ENCODE peak calls at places on chromosomes 16 and 17, in nine cellular contexts. W is endothelial cell of umbilical vein, P is A549, T is K562, E is SK-N-SH, C is HepG2, I is GM12878, Q is HCT116, N is H1. S is an unnamed sample.

GRCh38 chr16:1533443-1533951 is at the start of gene TMEM204:
- DNase-seq in W (peak), C (no peak), I (no peak), T (no peak), N (no peak), P (no peak), E (peak), Q (no peak), S (no peak)

GRCh38 chr16:17149904-17150483 is 320.8 kb downstream of the XYLT1 start:
- DNase-seq in Q (no peak), W (no peak), I (no peak), E (no peak), P (no peak), N (no peak), T (no peak), C (peak), S (peak)

GRCh38 chr17:77526728-77527355 is 386.1 kb downstream of the SEC14L1 start:
- DNase-seq in Q (no peak), P (no peak), E (no peak), C (no peak), N (no peak), W (no peak), T (no peak), I (no peak), S (no peak)

GRCh38 chr16:27639588-27640276 is 89.8 kb downstream of the KATNIP start:
- DNase-seq in E (peak), W (peak), T (peak), Q (peak), I (peak), C (peak), N (no peak), P (peak), S (peak)

GRCh38 chr17:5950871-5951270 is 119.3 kb upstream of the WSCD1 start:
- DNase-seq in W (no peak), T (no peak), C (no peak), I (no peak), Q (no peak), N (no peak), P (no peak), E (no peak), S (no peak)

GRCh38 chr16:2035431-2036199 is 8.9 kb downstream of the NHERF2 start:
- DNase-seq in C (peak), P (peak), I (no peak), Q (no peak), T (no peak), E (peak), W (peak), N (no peak), S (no peak)

GRCh38 chr17:41230094-41230493 is 2.2 kb upstream of the KRTAP9-3 start:
- DNase-seq in Q (no peak), C (no peak), I (no peak), P (no peak), N (no peak), T (no peak), W (no peak), E (no peak), S (no peak)

GRCh38 chr17:64964796-64965195 is 45.5 kb upstream of the LRRC37A3 start:
- DNase-seq in E (no peak), I (no peak), N (no peak), P (no peak), W (no peak), T (no peak), Q (no peak), C (no peak), S (no peak)

GRCh38 chr16:57800213-57801097 is 1.8 kb downstream of the KIFC3 start:
- DNase-seq in P (no peak), I (no peak), E (peak), T (peak), N (no peak), Q (no peak), W (peak), C (no peak), S (peak)

GRCh38 chr16:20850981-20851380 is 44.7 kb downstream of the REXO5 start:
- DNase-seq in I (no peak), P (no peak), W (peak), E (no peak), N (no peak), C (no peak), Q (no peak), T (no peak), S (no peak)

GRCh38 chr16:84545114-84545737 is 40.8 kb upstream of the MEAK7 start:
- DNase-seq in T (no peak), N (no peak), P (no peak), I (no peak), E (no peak), C (no peak), Q (no peak), W (no peak), S (no peak)

DNA sequence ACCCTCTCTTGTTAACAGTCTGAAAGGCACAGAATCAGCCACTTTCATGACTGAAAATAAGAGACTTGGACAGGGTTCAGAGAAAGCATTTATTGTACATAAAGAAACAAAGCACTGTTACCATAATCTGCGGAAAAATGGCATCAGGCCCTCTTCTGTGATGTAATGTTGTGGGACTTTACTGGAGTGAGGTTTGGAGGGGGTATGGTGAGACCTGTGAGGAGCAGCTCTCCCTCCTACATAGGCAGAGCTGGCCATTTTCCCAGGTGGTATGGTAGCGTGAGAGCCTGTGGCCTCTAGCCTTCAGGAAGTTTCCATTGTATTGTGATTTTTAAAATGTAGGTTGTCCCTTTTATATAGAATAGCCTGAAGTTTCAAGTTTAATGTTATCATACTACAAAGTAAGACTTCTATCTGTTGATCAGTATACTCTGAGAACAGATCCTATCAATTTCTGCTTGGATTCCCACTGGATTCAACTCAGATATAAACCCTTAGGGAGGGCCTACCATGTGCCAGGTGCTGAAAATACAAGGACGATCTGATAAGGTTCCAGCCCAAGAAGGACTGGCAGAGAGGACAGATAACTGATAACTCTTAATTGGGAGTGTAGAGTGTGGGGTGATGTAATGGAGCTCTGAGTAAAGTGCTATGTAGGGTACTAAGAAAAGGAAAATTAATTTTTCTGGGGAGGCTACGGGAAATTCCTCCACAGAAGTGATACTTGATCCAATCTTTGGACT is 4.1 kb upstream of the YPEL2 start:
- DNase-seq in I (no peak), W (peak), P (no peak), E (peak), Q (no peak), C (no peak), T (no peak), N (no peak), S (no peak)
- TF ChIP-seq MAX in I (no peak), W (no peak), P (no peak), E (no peak), Q (no peak), C (no peak), T (no peak), N (no peak), S (no peak)

GRCh38 chr16:68526143-68526781 is 12.8 kb upstream of the ZFP90 start:
- DNase-seq in Q (no peak), E (no peak), W (no peak), T (no peak), N (no peak), P (peak), I (no peak), C (peak), S (peak)
- TF ChIP-seq CTCF in Q (no peak), E (no peak), W (no peak), T (no peak), N (no peak), P (no peak), I (no peak), C (peak), S (no peak)

GRCh38 chr17:59151591-59151990 is 3.4 kb downstream of the SKA2 start:
- DNase-seq in T (no peak), C (no peak), E (no peak), I (no peak), Q (no peak), N (no peak), W (no peak), P (no peak), S (no peak)

GRCh38 chr17:59149841-59150511 is 5.0 kb downstream of the SKA2 start:
- DNase-seq in Q (no peak), T (no peak), E (no peak), W (no peak), C (no peak), N (no peak), I (no peak), P (peak), S (no peak)

GRCh38 chr17:59152925-59153324 is 2.1 kb downstream of the SKA2 start:
- DNase-seq in I (no peak), N (no peak), C (no peak), E (no peak), W (peak), T (no peak), Q (no peak), P (no peak), S (no peak)

GRCh38 chr17:59149051-59149450 is 5.9 kb downstream of the SKA2 start:
- DNase-seq in E (no peak), I (no peak), P (peak), W (peak), T (no peak), C (no peak), Q (no peak), N (no peak), S (no peak)

GRCh38 chr17:59151007-59151406 is 4.0 kb downstream of the SKA2 start:
- DNase-seq in P (no peak), C (no peak), I (no peak), E (no peak), N (no peak), W (no peak), T (no peak), Q (no peak), S (no peak)
- H3K4me3 ChIP-seq in P (no peak), C (no peak), I (no peak), E (no peak), N (no peak), W (no peak), T (no peak), Q (no peak), S (no peak)

GRCh38 chr17:17205368-17206148 is 575 bp downstream of the PLD6 start:
- DNase-seq in N (no peak), C (peak), Q (peak), W (peak), T (peak), P (peak), E (peak), I (peak), S (peak)
- TF ChIP-seq MAX in N (no peak), C (no peak), Q (peak), W (peak), T (no peak), P (no peak), E (peak), I (peak), S (peak)

GRCh38 chr17:2122641-2123302 is 67.9 kb downstream of the HIC1 start:
- DNase-seq in Q (no peak), W (peak), T (no peak), I (no peak), P (no peak), N (no peak), E (peak), C (no peak), S (peak)
- TF ChIP-seq CTCF in Q (no peak), W (no peak), T (no peak), I (peak), P (no peak), N (no peak), E (no peak), C (no peak), S (no peak)

DNA sequence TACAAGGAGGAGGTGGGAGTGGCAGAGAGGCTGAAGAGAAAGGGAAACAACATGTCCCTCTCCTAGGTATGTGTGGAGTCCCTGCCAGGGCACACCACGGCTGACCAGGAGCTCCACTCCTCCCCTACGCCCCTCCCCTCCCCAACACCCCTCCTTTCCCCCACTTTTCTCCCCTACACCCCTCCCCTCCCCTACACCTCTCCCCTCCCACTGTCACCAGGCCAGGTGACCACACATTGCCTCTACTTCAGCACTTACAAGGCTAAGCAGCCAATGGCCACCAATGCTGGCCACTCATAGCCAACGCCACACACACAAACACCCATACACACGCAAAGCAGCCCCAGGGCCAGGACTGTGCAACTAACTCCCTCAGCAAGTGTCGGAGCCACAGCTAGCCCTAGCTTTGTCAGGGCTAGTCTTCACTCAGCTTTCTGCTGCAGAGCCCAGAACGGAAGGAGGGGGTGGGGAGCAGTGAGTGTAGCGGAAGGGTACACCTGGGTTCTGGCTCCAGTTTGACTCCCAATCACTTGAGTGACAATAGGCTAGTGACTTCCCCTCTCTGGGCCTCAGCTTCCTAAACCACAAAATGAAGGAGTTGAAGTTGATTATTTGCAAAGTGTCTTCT is 8.2 kb downstream of the CAVIN1 start:
- DNase-seq in W (peak), P (no peak), T (peak), C (no peak), Q (no peak), N (no peak), I (no peak), E (no peak), S (peak)
- H3K4me3 ChIP-seq in W (no peak), P (no peak), T (no peak), C (no peak), Q (no peak), N (no peak), I (no peak), E (no peak), S (no peak)

GRCh38 chr16:88471115-88471514 is 18.0 kb downstream of the ZFPM1 start:
- DNase-seq in N (no peak), T (no peak), Q (no peak), E (no peak), C (no peak), W (no peak), P (no peak), I (no peak), S (no peak)

GRCh38 chr16:88469615-88470395 is 16.7 kb downstream of the ZFPM1 start:
- DNase-seq in Q (no peak), T (no peak), P (no peak), W (no peak), C (no peak), E (no peak), N (no peak), I (no peak), S (no peak)

GRCh38 chr16:88472637-88473205 is 19.6 kb downstream of the ZFPM1 start:
- DNase-seq in P (no peak), I (no peak), Q (no peak), W (no peak), T (no peak), N (no peak), E (no peak), C (no peak), S (no peak)

GRCh38 chr16:88472042-88472441 is 19.0 kb downstream of the ZFPM1 start:
- DNase-seq in N (no peak), C (no peak), Q (no peak), T (no peak), P (no peak), W (no peak), I (no peak), E (no peak), S (no peak)

DNA sequence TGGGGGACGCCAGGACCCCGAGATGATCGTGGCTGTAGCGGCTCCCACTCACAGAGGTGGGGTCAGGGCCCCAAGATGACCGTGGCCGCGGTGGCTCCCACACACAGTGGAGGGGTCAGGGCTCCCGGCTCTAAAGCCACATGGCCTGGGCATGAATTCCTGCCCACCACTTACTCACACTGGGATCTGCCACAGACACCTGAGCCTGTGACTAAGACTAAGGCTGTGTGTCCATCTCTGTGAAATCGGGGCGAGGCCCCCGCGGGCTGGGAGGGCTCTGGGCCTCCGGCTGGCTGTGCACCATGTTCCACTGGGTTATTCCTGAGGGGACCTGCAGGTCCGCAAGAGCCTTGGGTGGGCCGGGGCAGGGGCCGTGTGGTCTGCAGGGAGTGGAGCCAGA is 18.5 kb downstream of the ZFPM1 start:
- DNase-seq in C (no peak), E (no peak), Q (no peak), N (no peak), P (no peak), T (no peak), I (no peak), W (no peak), S (no peak)
- TF ChIP-seq MAX in C (no peak), E (no peak), Q (no peak), N (no peak), P (no peak), T (no peak), I (no peak), W (no peak), S (no peak)

S was measured in NB4.